ENCODE peak calls at places on chromosomes 13 and 19, in ten cellular contexts. W is Peyer's patch, Q is nephron progenitor cell, L is upper lobe of right lung, K is fibroblast of mammary gland, P is brain microvascular endothelial cell, N is A549, R is B cell, F is mesothelial cell of epicardium, S is OCI-LY7. T is an unnamed sample.

GRCh38 chr19:6060600-6061391 is 49.5 kb downstream of the RFX2 start:
- DNase-seq in L (no peak), S (no peak), N (no peak), F (no peak), Q (no peak), P (no peak), W (peak; percentile 44), K (peak; percentile 41), R (no peak), T (no peak)

GRCh38 chr19:48319647-48320537 is 5.5 kb upstream of the EMP3 start:
- DNase-seq in N (peak; percentile 89), S (peak; percentile 74), L (peak; percentile 92), K (peak; percentile 80), R (peak; percentile 86), P (peak; percentile 73), W (peak; percentile 94), Q (peak; percentile 89), F (peak; percentile 66), T (peak; percentile 89)

GRCh38 chr13:38042771-38043170 is 173.2 kb upstream of the TRPC4 start:
- DNase-seq in N (no peak), L (no peak), Q (no peak), F (no peak), S (no peak), P (peak; percentile 13), K (peak; percentile 1), R (no peak), W (no peak), T (no peak)

GRCh38 chr13:95113601-95114000 is 187.7 kb downstream of the ABCC4 start:
- DNase-seq in L (no peak), F (no peak), N (no peak), P (no peak), Q (no peak), W (no peak), R (no peak), K (no peak), S (no peak), T (no peak)

GRCh38 chr19:30162718-30163117 is 209.5 kb upstream of the ZNF536 start:
- DNase-seq in P (no peak), Q (no peak), S (no peak), R (no peak), F (no peak), K (no peak), L (no peak), W (no peak), N (no peak), T (no peak)

GRCh38 chr13:99995503-99996176 is 14.1 kb downstream of the ZIC2 start:
- DNase-seq in P (no peak), Q (no peak), N (no peak), L (no peak), R (peak; percentile 26), S (no peak), K (no peak), F (no peak), W (no peak), T (no peak)

GRCh38 chr19:533485-534058 is 2.0 kb downstream of the CDC34 start:
- DNase-seq in P (no peak), S (no peak), W (no peak), N (no peak), K (no peak), R (no peak), F (peak; percentile 10), L (no peak), Q (no peak), T (no peak)

GRCh38 chr19:52138614-52139290 is 986 bp downstream of the ZNF616 start:
- DNase-seq in L (no peak), N (no peak), R (peak; percentile 22), S (no peak), K (peak; percentile 16), P (peak; percentile 12), Q (peak; percentile 46), W (no peak), F (peak; percentile 31), T (peak; percentile 74)

GRCh38 chr13:35672611-35673010 is 196.1 kb upstream of the MAB21L1 start:
- DNase-seq in W (no peak), F (no peak), L (no peak), P (no peak), K (no peak), S (no peak), R (no peak), N (no peak), Q (no peak), T (peak; percentile 38)

GRCh38 chr13:21011378-21011777 is 50.0 kb downstream of the LATS2 start:
- DNase-seq in R (no peak), F (no peak), N (no peak), P (no peak), W (no peak), Q (no peak), K (no peak), S (no peak), L (no peak), T (no peak)

GRCh38 chr13:72384879-72385278 is 342.6 kb downstream of the MZT1 start:
- DNase-seq in S (no peak), L (no peak), Q (no peak), P (peak; percentile 60), F (no peak), R (no peak), K (peak; percentile 47), N (no peak), W (no peak), T (no peak)

DNA sequence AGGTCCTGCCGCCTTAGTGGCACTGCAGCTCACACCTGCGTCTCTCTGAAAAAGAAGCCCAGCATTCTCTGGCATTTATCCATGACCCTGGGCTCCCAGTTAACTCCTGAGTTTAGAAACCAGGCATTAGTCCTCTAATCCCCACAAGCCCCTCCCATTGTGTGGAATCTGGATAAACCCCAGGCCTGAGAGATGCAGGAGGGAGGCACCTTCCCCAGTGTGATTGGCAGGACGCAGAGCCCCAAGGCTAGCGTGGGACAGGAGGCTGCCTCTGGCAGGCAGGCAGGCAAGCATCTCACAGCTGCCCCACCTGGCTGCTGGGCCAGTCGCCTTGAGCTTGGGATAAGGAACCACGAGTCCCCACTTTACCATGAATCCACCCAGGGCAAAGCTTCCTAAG is 11.0 kb upstream of the SERPINE3 start:
- DNase-seq in Q (no peak), L (no peak), R (no peak), N (no peak), P (no peak), S (no peak), F (no peak), W (no peak), K (no peak), T (no peak)
- TF ChIP-seq CTCF in Q (no peak), L (no peak), R (no peak), N (no peak), P (no peak), S (no peak), F (no peak), W (no peak), K (no peak), T (no peak)

DNA sequence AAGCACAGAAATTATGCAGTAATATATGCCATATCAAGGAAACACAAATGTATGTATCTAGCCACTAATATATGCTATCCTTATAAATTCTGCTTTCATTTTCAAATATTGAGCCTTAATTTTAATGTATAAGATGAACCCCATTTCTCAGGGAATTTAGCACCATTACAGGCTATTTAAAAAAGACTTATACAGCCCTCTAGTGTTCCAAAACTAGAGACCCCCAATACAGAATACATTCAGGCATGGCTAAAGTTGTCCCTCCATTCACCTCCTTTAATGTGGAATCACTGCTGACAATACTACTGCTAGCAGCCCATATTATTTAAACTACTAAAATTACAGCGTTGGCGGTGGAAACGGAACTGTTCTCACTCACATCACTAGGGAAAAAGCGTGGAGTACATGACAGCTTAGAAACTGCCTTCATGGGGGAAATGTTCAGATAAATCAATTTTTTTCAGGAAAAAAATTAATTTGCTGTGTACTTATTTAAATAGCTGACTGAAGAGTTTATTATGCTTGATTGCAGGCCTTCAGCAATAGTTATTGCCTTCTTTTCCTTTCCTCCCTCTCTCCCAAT is 541.0 kb downstream of the PCDH9 start:
- DNase-seq in F (no peak), R (peak; percentile 12), N (no peak), W (no peak), K (peak; percentile 11), S (peak; percentile 67), Q (no peak), P (no peak), L (no peak), T (no peak)
- TF ChIP-seq CTCF in F (no peak), R (peak; percentile 24), N (peak; percentile 26), W (no peak), K (peak; percentile 25), S (peak; percentile 74), Q (peak; percentile 21), P (peak; percentile 34), L (no peak), T (peak; percentile 24)

GRCh38 chr19:16530540-16531379 is 11.5 kb downstream of the CHERP start:
- DNase-seq in K (no peak), Q (no peak), P (no peak), L (no peak), F (no peak), W (no peak), S (no peak), R (no peak), N (no peak), T (no peak)

GRCh38 chr19:16527334-16527935 is 14.8 kb downstream of the CHERP start:
- DNase-seq in K (no peak), R (no peak), Q (no peak), P (no peak), W (no peak), N (no peak), F (no peak), L (no peak), S (no peak), T (no peak)

GRCh38 chr19:16529466-16530144 is 12.6 kb downstream of the CHERP start:
- DNase-seq in R (no peak), S (no peak), K (no peak), F (no peak), L (no peak), W (no peak), Q (no peak), P (no peak), N (no peak), T (no peak)

GRCh38 chr19:16525751-16526481 is 16.3 kb downstream of the CHERP start:
- DNase-seq in F (no peak), W (no peak), N (no peak), R (no peak), Q (no peak), P (no peak), K (no peak), L (no peak), S (no peak), T (no peak)

DNA sequence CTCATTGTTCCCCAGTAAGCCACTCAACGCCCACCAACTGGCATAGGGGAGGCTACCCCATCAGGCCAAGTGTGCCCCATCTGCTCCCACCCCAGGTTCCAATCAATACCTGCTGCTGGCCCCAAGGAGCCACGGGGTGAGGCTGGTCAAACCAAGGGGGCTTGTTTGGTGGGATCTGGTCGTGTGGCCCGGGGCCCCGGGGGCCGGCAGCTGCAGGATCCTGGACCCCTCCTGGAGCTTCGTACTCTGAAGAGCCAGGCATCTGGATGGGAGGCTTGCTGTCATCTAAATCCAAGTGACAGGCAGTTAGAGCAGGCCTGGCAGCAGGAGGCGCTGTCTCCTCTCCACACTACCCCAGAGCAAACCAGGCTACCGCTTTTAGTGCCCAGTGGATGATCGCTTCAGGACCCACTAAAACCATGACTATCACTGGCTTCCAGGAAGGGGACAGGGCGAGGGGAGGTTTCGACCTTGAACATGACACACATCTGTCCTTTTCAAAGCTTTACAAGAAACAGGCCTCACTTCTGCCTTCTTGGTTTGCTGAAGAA is 14.2 kb downstream of the CHERP start:
- DNase-seq in F (no peak), P (no peak), K (peak; percentile 32), R (peak; percentile 52), Q (peak; percentile 24), S (peak; percentile 37), L (no peak), N (no peak), W (peak; percentile 64), T (peak; percentile 63)
- TF ChIP-seq CTCF in F (no peak), P (peak; percentile 65), K (peak; percentile 38), R (peak; percentile 43), Q (peak; percentile 15), S (peak; percentile 78), L (peak; percentile 34), N (peak; percentile 24), W (no peak), T (peak; percentile 22)

GRCh38 chr19:14059093-14059480 is 2.8 kb downstream of the PALM3 start:
- DNase-seq in S (peak; percentile 47), K (no peak), F (no peak), W (peak; percentile 61), R (peak; percentile 71), N (no peak), P (no peak), L (peak; percentile 67), Q (peak; percentile 58), T (peak; percentile 48)
- TF ChIP-seq CTCF in S (peak; percentile 90), K (peak; percentile 57), F (peak; percentile 27), W (peak; percentile 5), R (peak; percentile 81), N (peak; percentile 66), P (peak; percentile 88), L (peak; percentile 57), Q (peak; percentile 61), T (peak; percentile 71)

T was measured in glutamatergic neuron.